ENCODE peak calls at places on chromosome 14, in seven cellular contexts. U, Y, E, Z, P, W and C are unnamed samples.

GRCh38 chr14:32679927-32680612 is 258.6 kb upstream of the NPAS3 start:
- DNase-seq in Z (no peak), W (no peak), P (no peak), U (no peak), E (no peak), Y (no peak), C (no peak)

GRCh38 chr14:75279153-75279738 is 618 bp downstream of the FOS start:
- DNase-seq in U (peak), W (peak), P (no peak), Y (no peak), E (peak), Z (peak), C (peak)

GRCh38 chr14:33943484-33943883 is 7.4 kb downstream of the EGLN3 start:
- DNase-seq in W (no peak), Y (no peak), E (no peak), U (no peak), Z (no peak), P (peak), C (no peak)

GRCh38 chr14:103288076-103288766 is 45.8 kb upstream of the EIF5 start:
- DNase-seq in Y (no peak), E (no peak), W (no peak), P (no peak), U (no peak), Z (no peak), C (no peak)

GRCh38 chr14:32049361-32050103 is 27.6 kb upstream of the ARHGAP5 start:
- DNase-seq in U (no peak), Z (no peak), W (no peak), E (no peak), Y (no peak), P (no peak), C (no peak)

GRCh38 chr14:59464651-59465569 is at the start of gene GPR135:
- DNase-seq in Y (peak), U (peak), Z (peak), E (peak), W (peak), P (peak), C (peak)

GRCh38 chr14:91889477-91890211 is 22.3 kb upstream of the TC2N start:
- DNase-seq in Z (peak), U (no peak), W (no peak), E (no peak), P (peak), Y (no peak), C (no peak)

GRCh38 chr14:100203962-100204834 is 34.7 kb upstream of the YY1 start:
- DNase-seq in P (peak), E (no peak), Y (no peak), W (peak), U (no peak), Z (no peak), C (no peak)

GRCh38 chr14:34081576-34082136 is 130.8 kb upstream of the EGLN3 start:
- DNase-seq in Y (no peak), W (peak), U (peak), E (peak), P (peak), Z (no peak), C (no peak)

GRCh38 chr14:101083564-101084435 is 180.3 kb upstream of the RTL1 start:
- DNase-seq in E (peak), Y (no peak), P (peak), Z (peak), U (no peak), W (no peak), C (no peak)

GRCh38 chr14:100421756-100422470 is 98.8 kb downstream of the SLC25A47 start:
- DNase-seq in Z (no peak), P (no peak), W (no peak), E (no peak), Y (no peak), U (no peak), C (no peak)

GRCh38 chr14:98890556-98891340 is 381.2 kb downstream of the BCL11B start:
- DNase-seq in Z (peak), Y (no peak), W (no peak), U (no peak), E (no peak), P (peak), C (no peak)

GRCh38 chr14:49497725-49498348 is 88.3 kb downstream of the RPS29 start:
- DNase-seq in W (peak), P (no peak), U (peak), Z (peak), E (peak), Y (peak), C (peak)

GRCh38 chr14:30656190-30656632 is 34.1 kb downstream of the SCFD1 start:
- DNase-seq in P (no peak), W (peak), Y (peak), E (peak), Z (peak), U (peak), C (peak)

GRCh38 chr14:25237845-25238244 is 187.9 kb upstream of the STXBP6 start:
- DNase-seq in Y (peak), P (no peak), U (no peak), E (peak), W (peak), Z (peak), C (no peak)

GRCh38 chr14:100859781-100860180 is 33.9 kb downstream of the MEG3 start:
- DNase-seq in Y (no peak), Z (no peak), U (no peak), W (no peak), E (no peak), P (no peak), C (no peak)

DNA sequence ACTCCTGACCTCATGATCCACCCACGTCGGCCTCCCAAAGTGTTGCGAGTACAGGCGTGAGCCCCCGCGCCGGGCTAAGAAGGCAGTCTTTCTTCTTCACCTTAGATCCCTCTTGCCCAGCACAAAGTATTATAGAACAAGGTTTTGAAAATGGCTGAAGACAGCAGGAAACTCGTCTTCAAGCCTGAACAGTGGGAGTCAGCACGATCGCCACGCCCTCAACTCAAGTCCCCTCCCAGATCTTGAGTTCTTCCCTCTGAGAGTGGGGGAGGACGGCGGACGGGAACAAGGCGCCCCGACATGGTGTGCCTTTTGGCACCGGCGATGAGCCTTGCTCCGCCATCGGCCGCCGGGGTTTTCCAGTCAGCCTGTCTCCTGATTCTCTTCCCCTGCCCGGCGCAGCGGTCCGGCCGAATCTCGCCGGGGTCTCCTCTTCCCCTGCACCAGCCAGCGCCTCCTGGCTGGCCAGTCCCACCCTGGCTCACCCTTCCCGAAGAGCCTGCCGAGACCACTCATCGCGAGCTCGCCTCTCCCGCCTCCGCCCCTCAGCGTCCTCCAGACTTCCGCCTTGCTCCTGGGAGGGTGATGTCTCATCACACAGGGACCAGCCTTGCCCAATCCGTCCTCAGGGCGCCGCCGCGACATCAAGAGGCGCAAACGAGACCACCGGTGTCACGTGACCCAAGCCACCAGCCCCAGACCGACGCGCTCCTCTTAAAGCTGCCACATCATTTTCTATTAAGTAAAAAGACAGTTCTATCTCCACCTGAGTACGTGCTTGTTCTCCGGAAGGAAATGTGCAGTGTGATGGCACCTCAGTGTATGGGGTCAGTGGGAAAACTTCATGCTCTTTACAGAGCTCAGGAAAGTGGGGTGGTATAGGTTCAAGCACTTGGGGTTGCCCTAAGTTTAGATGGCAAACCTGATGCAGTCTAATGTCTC is at the start of gene CHMP4A:
- DNase-seq in P (peak), E (peak), W (peak), Z (peak), U (peak), Y (peak), C (peak)
- TF ChIP-seq CTCF in P (no peak), E (no peak), W (peak), Z (no peak), U (peak), Y (no peak), C (no peak)

GRCh38 chr14:37024166-37024565 is 148.2 kb downstream of the SLC25A21 start:
- DNase-seq in W (no peak), Z (no peak), U (no peak), E (no peak), P (no peak), Y (no peak), C (no peak)
- TF ChIP-seq CTCF in W (no peak), Z (no peak), U (no peak), E (peak), P (no peak), Y (no peak), C (no peak)

GRCh38 chr14:22316473-22316872 is 272.6 kb downstream of the DAD1 start:
- DNase-seq in Y (no peak), Z (no peak), U (no peak), W (no peak), E (no peak), P (no peak), C (no peak)
- TF ChIP-seq CTCF in Y (no peak), Z (no peak), U (no peak), W (no peak), E (no peak), P (no peak), C (no peak)

DNA sequence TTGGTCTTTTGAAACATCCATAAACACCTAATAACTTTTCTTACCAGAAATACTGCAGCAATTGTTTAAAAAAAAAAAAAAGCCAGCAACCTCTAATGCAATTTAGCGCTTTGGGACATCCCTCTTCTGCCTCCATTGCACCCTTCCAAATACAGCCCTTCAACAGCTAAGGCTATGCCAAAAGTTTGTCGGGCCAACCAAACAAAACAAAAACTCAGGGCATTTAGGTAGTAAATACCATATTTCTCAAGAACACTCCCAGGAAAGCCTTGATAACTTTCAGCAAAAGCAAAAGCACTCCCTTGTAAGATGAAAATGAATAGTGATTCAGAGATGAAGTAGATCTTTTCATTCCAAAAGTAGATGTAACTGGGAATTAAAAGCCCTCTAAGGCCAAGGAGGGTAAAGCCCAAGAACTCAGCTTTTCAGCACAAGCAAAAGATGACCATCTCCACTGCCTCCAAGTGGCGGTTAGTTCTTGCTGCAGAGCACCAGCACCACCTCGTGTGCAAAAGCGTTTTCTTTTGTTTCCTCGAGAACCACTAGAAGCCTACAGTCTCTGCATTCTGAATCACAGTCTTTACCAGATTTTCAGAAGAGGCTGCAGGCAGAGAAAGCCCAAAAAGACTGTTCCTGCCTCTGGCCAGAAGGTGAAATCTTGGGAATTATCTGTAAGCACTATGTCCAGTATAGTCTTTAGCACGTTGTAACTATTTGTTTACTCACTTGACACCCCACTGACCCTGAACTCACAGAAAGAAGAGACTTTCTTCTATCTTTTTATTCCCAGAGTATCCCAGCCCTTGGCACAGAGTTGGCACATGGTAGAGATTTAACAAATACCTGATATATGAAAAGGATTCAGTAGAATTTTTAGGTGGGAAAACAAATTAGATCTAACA is 53.1 kb downstream of the SIX6 start:
- DNase-seq in Y (peak), U (peak), E (peak), Z (peak), W (peak), P (peak), C (peak)
- TF ChIP-seq CTCF in Y (peak), U (peak), E (peak), Z (no peak), W (peak), P (no peak), C (peak)

DNA sequence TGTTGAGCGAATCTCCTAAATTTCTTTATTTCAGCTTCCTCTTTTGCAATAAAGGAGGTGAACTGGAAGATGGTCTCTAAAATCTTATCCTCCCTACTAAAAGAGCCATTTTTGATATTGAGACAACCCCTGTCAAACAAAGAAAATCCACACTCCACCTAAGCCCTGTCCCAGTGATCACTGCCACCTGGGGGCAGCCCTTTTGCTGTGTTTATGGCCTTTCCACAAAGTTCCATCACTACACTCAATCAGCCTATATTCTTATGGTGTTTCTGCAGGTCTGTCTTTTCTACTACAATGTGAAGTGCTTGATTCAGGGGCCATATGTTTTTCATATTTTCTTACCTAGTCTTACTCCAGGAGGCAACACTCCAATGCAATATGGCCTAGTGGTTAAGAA is 163.7 kb downstream of the BMP4 start:
- DNase-seq in Z (no peak), U (no peak), W (no peak), P (no peak), Y (no peak), E (no peak), C (no peak)
- TF ChIP-seq CTCF in Z (no peak), U (no peak), W (peak), P (no peak), Y (no peak), E (no peak), C (no peak)

GRCh38 chr14:90383126-90383730 is 13.6 kb upstream of the CALM1 start:
- DNase-seq in Y (peak), E (peak), U (peak), P (peak), Z (peak), W (peak), C (peak)
- TF ChIP-seq CTCF in Y (no peak), E (no peak), U (peak), P (no peak), Z (no peak), W (no peak), C (no peak)

GRCh38 chr14:95452890-95453712 is 63.3 kb downstream of the SYNE3 start:
- DNase-seq in Z (no peak), E (no peak), U (no peak), P (no peak), W (no peak), Y (no peak), C (no peak)

GRCh38 chr14:95458459-95458858 is 58.0 kb downstream of the SYNE3 start:
- DNase-seq in Y (no peak), Z (no peak), W (no peak), E (no peak), U (no peak), P (no peak), C (no peak)

GRCh38 chr14:95453713-95453980 is 62.8 kb downstream of the SYNE3 start:
- DNase-seq in U (no peak), Z (no peak), Y (no peak), P (no peak), E (no peak), W (no peak), C (no peak)

GRCh38 chr14:95455246-95455645 is 61.2 kb downstream of the SYNE3 start:
- DNase-seq in E (no peak), U (no peak), Z (no peak), Y (no peak), W (no peak), P (no peak), C (no peak)

DNA sequence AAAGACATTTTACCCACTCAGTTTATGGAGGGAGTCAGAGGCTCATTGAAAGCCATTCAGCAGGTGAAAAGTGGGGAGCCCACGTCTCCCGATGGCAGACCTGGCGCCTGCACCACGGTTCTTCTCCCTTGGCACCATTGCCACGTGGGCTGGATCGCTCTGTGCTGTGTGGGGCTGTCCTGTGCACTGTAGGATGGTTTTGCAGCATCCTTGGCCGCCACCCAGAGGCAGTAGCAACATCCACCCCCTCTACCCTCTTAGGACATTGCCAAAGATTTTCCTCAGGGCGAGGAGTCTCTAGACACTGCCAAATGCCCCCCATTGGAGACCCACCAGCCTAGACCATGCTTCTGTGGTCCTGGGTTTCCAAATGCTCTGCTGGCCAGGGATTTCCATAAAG is 60.2 kb downstream of the SYNE3 start:
- DNase-seq in Y (no peak), Z (no peak), U (no peak), P (no peak), E (no peak), W (no peak), C (no peak)
- TF ChIP-seq CTCF in Y (no peak), Z (no peak), U (no peak), P (no peak), E (no peak), W (no peak), C (no peak)

GRCh38 chr14:64763801-64764511 is 59.7 kb downstream of the PLEKHG3 start:
- DNase-seq in Y (no peak), U (peak), W (peak), E (peak), P (no peak), Z (peak), C (no peak)
- TF ChIP-seq CTCF in Y (no peak), U (no peak), W (no peak), E (peak), P (no peak), Z (no peak), C (no peak)

DNA sequence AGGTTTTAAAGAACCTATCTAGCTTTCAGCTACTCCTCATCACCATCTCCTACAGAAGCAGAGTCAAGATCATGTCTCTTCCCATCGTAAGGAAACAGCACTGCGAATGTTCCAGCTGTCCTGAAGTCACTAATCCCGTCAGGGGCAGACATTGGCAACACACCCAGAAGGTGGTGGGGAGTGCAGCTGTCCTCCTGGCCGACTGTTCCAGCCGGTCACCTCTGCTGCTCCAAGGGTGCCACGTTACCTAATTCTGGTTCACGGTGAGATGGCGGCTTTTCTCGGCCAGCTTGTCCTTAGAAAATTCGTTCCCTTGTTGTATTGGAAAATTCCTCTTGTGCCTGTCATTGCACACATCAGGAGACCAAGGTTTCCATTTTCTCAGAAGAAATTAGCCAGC is 196.2 kb downstream of the ZFP36L1 start:
- DNase-seq in W (no peak), U (no peak), P (no peak), E (no peak), Y (no peak), Z (no peak), C (no peak)
- TF ChIP-seq CTCF in W (no peak), U (no peak), P (no peak), E (no peak), Y (no peak), Z (no peak), C (no peak)

GRCh38 chr14:94685166-94685581 is 73.0 kb downstream of the SERPINA3 start:
- DNase-seq in E (no peak), P (no peak), Y (no peak), W (no peak), U (no peak), Z (no peak), C (no peak)
- TF ChIP-seq CTCF in E (no peak), P (no peak), Y (no peak), W (no peak), U (no peak), Z (no peak), C (no peak)